ENCODE peak calls at places on chromosomes 16 and 17, in seven cellular contexts. One of them, this sample, is unnamed.

GRCh38 chr16:87927195-87927562 is 9.2 kb downstream of the CA5A start:
- DNase-seq in cardiac muscle cell: no peak
- DNase-seq in neural progenitor cell: no peak
- DNase-seq in B cell: peak; percentile 38
- DNase-seq in AG04450: no peak
- DNase-seq in GM20000: no peak
- DNase-seq in cardiac fibroblast: no peak
- DNase-seq in this sample: no peak

GRCh38 chr16:86965840-86966239 is 351.4 kb downstream of the C16orf95 start:
- DNase-seq in GM20000: no peak
- DNase-seq in cardiac muscle cell: no peak
- DNase-seq in neural progenitor cell: no peak
- DNase-seq in B cell: no peak
- DNase-seq in cardiac fibroblast: no peak
- DNase-seq in AG04450: no peak
- DNase-seq in this sample: no peak

GRCh38 chr16:81447383-81448101 is 2.9 kb downstream of the CMIP start:
- DNase-seq in cardiac muscle cell: no peak
- DNase-seq in AG04450: no peak
- DNase-seq in cardiac fibroblast: no peak
- DNase-seq in neural progenitor cell: peak; percentile 34
- DNase-seq in B cell: no peak
- DNase-seq in GM20000: no peak
- DNase-seq in this sample: peak; percentile 78

GRCh38 chr16:51538707-51539604 is 387.9 kb upstream of the SALL1 start:
- DNase-seq in GM20000: no peak
- DNase-seq in neural progenitor cell: peak; percentile 36
- DNase-seq in B cell: no peak
- DNase-seq in cardiac fibroblast: peak; percentile 76
- DNase-seq in cardiac muscle cell: peak; percentile 85
- DNase-seq in AG04450: peak; percentile 67
- DNase-seq in this sample: no peak

GRCh38 chr16:68335175-68335574 is 24.4 kb downstream of the PRMT7 start:
- DNase-seq in B cell: no peak
- DNase-seq in GM20000: no peak
- DNase-seq in AG04450: no peak
- DNase-seq in cardiac muscle cell: no peak
- DNase-seq in cardiac fibroblast: no peak
- DNase-seq in neural progenitor cell: no peak
- DNase-seq in this sample: no peak

GRCh38 chr17:12114686-12115418 is 94.2 kb downstream of the MAP2K4 start:
- DNase-seq in B cell: no peak
- DNase-seq in AG04450: no peak
- DNase-seq in GM20000: no peak
- DNase-seq in neural progenitor cell: no peak
- DNase-seq in cardiac fibroblast: no peak
- DNase-seq in cardiac muscle cell: no peak
- DNase-seq in this sample: no peak

GRCh38 chr17:39688475-39688835 is 598 bp upstream of the PGAP3 start:
- DNase-seq in GM20000: no peak
- DNase-seq in neural progenitor cell: no peak
- DNase-seq in cardiac fibroblast: no peak
- DNase-seq in AG04450: no peak
- DNase-seq in cardiac muscle cell: no peak
- DNase-seq in B cell: no peak
- DNase-seq in this sample: no peak

GRCh38 chr16:11125936-11126335 is 130.1 kb downstream of the SOCS1 start:
- DNase-seq in cardiac fibroblast: no peak
- DNase-seq in GM20000: no peak
- DNase-seq in B cell: no peak
- DNase-seq in neural progenitor cell: no peak
- DNase-seq in AG04450: no peak
- DNase-seq in cardiac muscle cell: no peak
- DNase-seq in this sample: no peak

GRCh38 chr16:21590287-21590686 is 9.1 kb upstream of the METTL9 start:
- DNase-seq in B cell: no peak
- DNase-seq in cardiac muscle cell: peak; percentile 25
- DNase-seq in cardiac fibroblast: no peak
- DNase-seq in GM20000: no peak
- DNase-seq in neural progenitor cell: no peak
- DNase-seq in AG04450: no peak
- DNase-seq in this sample: no peak

GRCh38 chr16:50822671-50823070 is 80.8 kb downstream of the CYLD start:
- DNase-seq in cardiac fibroblast: no peak
- DNase-seq in cardiac muscle cell: no peak
- DNase-seq in B cell: no peak
- DNase-seq in GM20000: no peak
- DNase-seq in neural progenitor cell: no peak
- DNase-seq in AG04450: no peak
- DNase-seq in this sample: peak; percentile 5

GRCh38 chr16:71626018-71626857 is at the start of gene MARVELD3:
- DNase-seq in neural progenitor cell: peak; percentile 51
- DNase-seq in AG04450: no peak
- DNase-seq in cardiac fibroblast: no peak
- DNase-seq in B cell: no peak
- DNase-seq in GM20000: peak; percentile 65
- DNase-seq in cardiac muscle cell: no peak
- DNase-seq in this sample: no peak

GRCh38 chr17:33497623-33498022 is 204.5 kb upstream of the ASIC2 start:
- DNase-seq in AG04450: no peak
- DNase-seq in B cell: no peak
- DNase-seq in GM20000: no peak
- DNase-seq in cardiac muscle cell: no peak
- DNase-seq in cardiac fibroblast: no peak
- DNase-seq in neural progenitor cell: no peak
- DNase-seq in this sample: no peak

GRCh38 chr17:17564896-17565295 is 26.6 kb downstream of the PEMT start:
- DNase-seq in cardiac fibroblast: no peak
- DNase-seq in GM20000: no peak
- DNase-seq in cardiac muscle cell: no peak
- DNase-seq in neural progenitor cell: peak; percentile 70
- DNase-seq in B cell: no peak
- DNase-seq in AG04450: no peak
- DNase-seq in this sample: no peak

GRCh38 chr16:23597003-23597756 is 1.1 kb upstream of the NDUFAB1 start:
- DNase-seq in GM20000: peak; percentile 48
- DNase-seq in cardiac muscle cell: peak; percentile 14
- DNase-seq in AG04450: no peak
- DNase-seq in B cell: peak; percentile 55
- DNase-seq in cardiac fibroblast: peak; percentile 4
- DNase-seq in neural progenitor cell: peak; percentile 78
- DNase-seq in this sample: no peak

GRCh38 chr17:31699281-31699680 is 159.8 kb downstream of the COPRS start:
- DNase-seq in GM20000: no peak
- DNase-seq in AG04450: no peak
- DNase-seq in B cell: no peak
- DNase-seq in neural progenitor cell: no peak
- DNase-seq in cardiac muscle cell: no peak
- DNase-seq in cardiac fibroblast: no peak
- DNase-seq in this sample: no peak

GRCh38 chr17:12104831-12105230 is 84.2 kb downstream of the MAP2K4 start:
- DNase-seq in B cell: no peak
- DNase-seq in neural progenitor cell: no peak
- DNase-seq in AG04450: no peak
- DNase-seq in cardiac muscle cell: peak; percentile 20
- DNase-seq in cardiac fibroblast: no peak
- DNase-seq in GM20000: no peak
- DNase-seq in this sample: no peak

GRCh38 chr17:17456251-17456650 is 20.5 kb upstream of the MED9 start:
- DNase-seq in AG04450: no peak
- DNase-seq in GM20000: no peak
- DNase-seq in cardiac fibroblast: no peak
- DNase-seq in neural progenitor cell: no peak
- DNase-seq in cardiac muscle cell: no peak
- DNase-seq in B cell: no peak
- DNase-seq in this sample: no peak

GRCh38 chr17:29560306-29560705 is 6.5 kb downstream of the ABHD15 start:
- DNase-seq in cardiac muscle cell: no peak
- DNase-seq in AG04450: no peak
- DNase-seq in neural progenitor cell: no peak
- DNase-seq in GM20000: no peak
- DNase-seq in cardiac fibroblast: no peak
- DNase-seq in B cell: peak; percentile 65
- DNase-seq in this sample: no peak

GRCh38 chr17:40922239-40922638 is 15.2 kb downstream of the KRT23 start:
- DNase-seq in neural progenitor cell: no peak
- DNase-seq in GM20000: no peak
- DNase-seq in AG04450: peak; percentile 43
- DNase-seq in cardiac muscle cell: peak; percentile 76
- DNase-seq in B cell: no peak
- DNase-seq in cardiac fibroblast: peak; percentile 81
- DNase-seq in this sample: peak; percentile 79

GRCh38 chr16:58734459-58734787 is 307 bp upstream of the GOT2 start:
- DNase-seq in cardiac fibroblast: no peak
- DNase-seq in AG04450: no peak
- DNase-seq in B cell: no peak
- DNase-seq in neural progenitor cell: no peak
- DNase-seq in GM20000: no peak
- DNase-seq in cardiac muscle cell: no peak
- DNase-seq in this sample: no peak
- TF ChIP-seq CTCF in cardiac fibroblast: no peak
- TF ChIP-seq CTCF in AG04450: no peak
- TF ChIP-seq CTCF in B cell: peak; percentile 26
- TF ChIP-seq CTCF in neural progenitor cell: no peak
- TF ChIP-seq CTCF in GM20000: no peak
- TF ChIP-seq CTCF in cardiac muscle cell: no peak
- TF ChIP-seq CTCF in this sample: peak; percentile 44

DNA sequence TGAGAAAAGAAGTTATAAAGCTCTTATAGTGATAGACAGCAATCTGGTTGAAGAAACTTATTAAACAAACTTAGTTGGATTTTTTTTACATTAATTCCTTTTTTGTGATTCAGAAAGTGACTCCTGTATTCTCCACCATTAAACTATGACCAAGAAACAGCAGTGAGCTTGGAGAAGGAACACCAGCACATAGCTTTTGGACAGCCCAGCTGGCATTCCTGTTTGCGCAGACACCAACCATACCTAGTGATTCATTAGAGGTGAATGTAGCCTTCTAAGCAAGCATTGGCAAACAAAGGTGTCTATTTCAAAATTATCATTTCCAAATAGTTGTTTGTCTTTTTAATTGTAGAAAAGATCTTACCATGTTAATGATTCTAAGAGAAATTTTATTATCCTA is 94.4 kb downstream of the STXBP4 start:
- DNase-seq in cardiac fibroblast: no peak
- DNase-seq in neural progenitor cell: no peak
- DNase-seq in AG04450: peak; percentile 18
- DNase-seq in B cell: no peak
- DNase-seq in GM20000: no peak
- DNase-seq in cardiac muscle cell: no peak
- DNase-seq in this sample: no peak
- TF ChIP-seq CTCF in cardiac fibroblast: no peak
- TF ChIP-seq CTCF in neural progenitor cell: no peak
- TF ChIP-seq CTCF in AG04450: no peak
- TF ChIP-seq CTCF in B cell: no peak
- TF ChIP-seq CTCF in GM20000: no peak
- TF ChIP-seq CTCF in cardiac muscle cell: no peak
- TF ChIP-seq CTCF in this sample: no peak

GRCh38 chr17:75518983-75519540 is 2.7 kb downstream of the TSEN54 start:
- DNase-seq in neural progenitor cell: no peak
- DNase-seq in AG04450: no peak
- DNase-seq in B cell: no peak
- DNase-seq in cardiac muscle cell: no peak
- DNase-seq in cardiac fibroblast: no peak
- DNase-seq in GM20000: no peak
- DNase-seq in this sample: no peak
- TF ChIP-seq CTCF in neural progenitor cell: peak; percentile 31
- TF ChIP-seq CTCF in AG04450: no peak
- TF ChIP-seq CTCF in B cell: no peak
- TF ChIP-seq CTCF in cardiac muscle cell: no peak
- TF ChIP-seq CTCF in cardiac fibroblast: no peak
- TF ChIP-seq CTCF in GM20000: no peak
- TF ChIP-seq CTCF in this sample: no peak

DNA sequence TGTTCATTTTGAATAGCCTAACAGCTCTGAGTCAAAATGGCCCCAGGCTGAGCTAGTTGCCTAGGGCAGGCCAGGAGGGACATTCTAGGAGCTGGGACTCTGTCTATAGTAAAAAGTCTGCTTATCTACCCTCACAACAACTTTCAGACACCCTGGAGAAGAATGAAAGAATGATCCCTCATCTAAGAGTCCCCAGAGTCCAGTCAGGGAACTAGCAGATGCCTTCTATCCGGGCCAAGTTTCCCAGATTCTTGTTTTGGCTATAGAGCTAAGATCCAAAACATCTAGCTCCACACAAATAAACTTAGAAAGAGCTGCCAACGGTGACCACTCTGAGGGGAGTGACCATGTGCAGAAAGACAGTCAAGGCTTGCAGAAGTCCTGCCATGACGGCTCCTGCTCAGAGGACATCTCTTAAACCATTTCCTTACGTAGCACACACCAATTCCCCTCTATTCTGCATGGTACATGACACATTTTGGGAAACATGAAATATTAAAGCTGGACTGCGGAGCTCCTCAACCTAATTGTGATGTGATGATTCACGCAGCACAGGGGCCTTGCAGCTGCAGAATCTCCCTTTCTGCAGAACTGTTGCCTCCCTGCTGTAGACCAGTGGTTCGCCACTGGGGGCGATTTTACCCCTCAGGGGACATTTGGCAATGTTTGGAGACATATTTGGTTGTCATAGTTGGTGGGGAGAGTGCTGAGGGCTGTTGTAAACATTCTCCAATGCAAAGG is 24.2 kb downstream of the FAM20A start:
- DNase-seq in cardiac fibroblast: peak; percentile 88
- DNase-seq in AG04450: peak; percentile 10
- DNase-seq in neural progenitor cell: no peak
- DNase-seq in GM20000: no peak
- DNase-seq in cardiac muscle cell: peak; percentile 89
- DNase-seq in B cell: no peak
- DNase-seq in this sample: no peak
- TF ChIP-seq CTCF in cardiac fibroblast: peak; percentile 37
- TF ChIP-seq CTCF in AG04450: peak; percentile 37
- TF ChIP-seq CTCF in neural progenitor cell: peak; percentile 16
- TF ChIP-seq CTCF in GM20000: no peak
- TF ChIP-seq CTCF in cardiac muscle cell: peak; percentile 41
- TF ChIP-seq CTCF in B cell: no peak
- TF ChIP-seq CTCF in this sample: no peak